ENCODE peak calls at places on chromosomes 6 and 20, in four cellular contexts. R is cerebellar cortex, V is gastrocnemius medialis, W is activated gamma-delta T cell treated with Interleukin-2 at 50 U/mL for 16 hours. J is an unnamed sample.

GRCh38 chr6:109791301-109791700 is 100.2 kb downstream of the FIG4 start:
- DNase-seq in R (peak), V (no peak), W (no peak), J (peak)

GRCh38 chr20:39421571-39422099 is 459.5 kb downstream of the DHX35 start:
- DNase-seq in R (no peak), V (no peak), W (no peak), J (no peak)

GRCh38 chr20:47929368-47930115 is 144.3 kb upstream of the SULF2 start:
- DNase-seq in R (no peak), V (no peak), W (no peak), J (no peak)

GRCh38 chr6:156509496-156509895 is 267.7 kb upstream of the ARID1B start:
- DNase-seq in R (no peak), V (no peak), W (no peak), J (no peak)

GRCh38 chr6:195861-196360 is 96.4 kb upstream of the DUSP22 start:
- DNase-seq in R (peak), V (peak), W (peak), J (no peak)

GRCh38 chr6:90940812-90941481 is 354.1 kb upstream of the MAP3K7 start:
- DNase-seq in R (peak), V (no peak), W (no peak), J (peak)

GRCh38 chr6:89412071-89413005 is at the start of gene RRAGD:
- DNase-seq in R (peak), V (peak), W (peak), J (peak)

GRCh38 chr6:149168968-149169367 is 148.5 kb upstream of the TAB2 start:
- DNase-seq in R (no peak), V (no peak), W (no peak), J (no peak)

GRCh38 chr6:150142304-150142656 is 564 bp upstream of the PPP1R14C start:
- DNase-seq in R (peak), V (no peak), W (no peak), J (peak)

GRCh38 chr6:143664171-143664570 is 13.6 kb upstream of the PHACTR2 start:
- DNase-seq in R (no peak), V (no peak), W (no peak), J (no peak)

GRCh38 chr20:24685736-24686135 is 216.3 kb downstream of the SYNDIG1 start:
- DNase-seq in R (no peak), V (no peak), W (no peak), J (no peak)

GRCh38 chr20:47204008-47204745 is 152.3 kb downstream of the ZMYND8 start:
- DNase-seq in R (no peak), V (no peak), W (no peak), J (no peak)

GRCh38 chr6:170250981-170251775 is 39.7 kb downstream of the DLL1 start:
- DNase-seq in R (no peak), V (no peak), W (no peak), J (no peak)

GRCh38 chr6:10603265-10603664 is 82.1 kb downstream of the GCNT2 start:
- DNase-seq in R (no peak), V (no peak), W (no peak), J (no peak)

GRCh38 chr6:16760536-16761468 is at the start of gene ATXN1:
- DNase-seq in R (no peak), V (peak), W (peak), J (peak)

GRCh38 chr6:119727504-119728219 is 378.1 kb upstream of the MAN1A1 start:
- DNase-seq in R (no peak), V (no peak), W (no peak), J (peak)

GRCh38 chr6:21731411-21732031 is 138.0 kb downstream of the SOX4 start:
- DNase-seq in R (no peak), V (no peak), W (no peak), J (no peak)

GRCh38 chr20:32751309-32752020 is 8.2 kb upstream of the COMMD7 start:
- DNase-seq in R (no peak), V (no peak), W (no peak), J (no peak)

GRCh38 chr6:41371992-41372525 is 36.7 kb downstream of the NCR2 start:
- DNase-seq in R (no peak), V (no peak), W (no peak), J (no peak)

GRCh38 chr6:163414367-163415175 is at the start of gene QKI:
- DNase-seq in R (peak), V (peak), W (peak), J (peak)

GRCh38 chr6:169981969-169982368 is 230.5 kb downstream of the ERMARD start:
- DNase-seq in R (no peak), V (no peak), W (no peak), J (no peak)

GRCh38 chr20:20931632-20932031 is 174.5 kb downstream of the LINC00237 start:
- DNase-seq in R (no peak), V (no peak), W (no peak), J (no peak)

J was measured in Ammon's horn.